ENCODE peak calls at places on chromosomes 3 and 15, in five cellular contexts. V is ovary, N is body of pancreas, G is lower leg skin, H is IMR-90. W is an unnamed sample.

GRCh38 chr3:144344925-144345548 is 373.4 kb downstream of the DIPK2A start:
- DNase-seq in G (no peak), V (no peak), N (no peak), H (no peak), W (no peak)

GRCh38 chr3:72306800-72307341 is 521.9 kb upstream of the PROK2 start:
- DNase-seq in N (no peak), V (no peak), G (no peak), H (peak), W (no peak)

GRCh38 chr3:72427575-72427974 is 420.7 kb downstream of the SHQ1 start:
- DNase-seq in N (no peak), V (no peak), G (no peak), H (no peak), W (no peak)

GRCh38 chr3:62159693-62160092 is 213.7 kb downstream of the FEZF2 start:
- DNase-seq in V (peak), N (peak), G (peak), H (peak), W (peak)

GRCh38 chr15:78714890-78715289 is 73.9 kb upstream of the CHRNB4 start:
- DNase-seq in G (no peak), N (no peak), H (no peak), V (no peak), W (no peak)

GRCh38 chr15:75523011-75523410 is 56.1 kb downstream of the PTPN9 start:
- DNase-seq in N (no peak), G (no peak), V (no peak), H (no peak), W (no peak)

GRCh38 chr3:33883538-33884203 is 85.2 kb downstream of the PDCD6IP start:
- DNase-seq in H (peak), V (no peak), G (no peak), N (no peak), W (no peak)

GRCh38 chr15:38652998-38653397 is 88.4 kb upstream of the RASGRP1 start:
- DNase-seq in V (no peak), H (no peak), G (no peak), N (no peak), W (no peak)

GRCh38 chr15:57647791-57648130 is 56.1 kb downstream of the MYZAP start:
- DNase-seq in V (peak), G (no peak), H (peak), N (peak), W (peak)

GRCh38 chr3:194270627-194271458 is 80.3 kb downstream of the CPN2 start:
- DNase-seq in H (no peak), V (peak), G (peak), N (peak), W (peak)

GRCh38 chr15:51931638-51932037 is 39.9 kb downstream of the LEO1 start:
- DNase-seq in N (no peak), G (no peak), H (peak), V (no peak), W (no peak)

GRCh38 chr3:58066842-58067241 is 58.6 kb downstream of the FLNB start:
- DNase-seq in G (no peak), H (peak), V (no peak), N (no peak), W (no peak)

GRCh38 chr3:177144922-177145321 is 52.4 kb downstream of the TBL1XR1 start:
- DNase-seq in N (no peak), V (no peak), G (no peak), H (no peak), W (no peak)

GRCh38 chr3:129033619-129034321 is 26.8 kb upstream of the GP9 start:
- DNase-seq in N (no peak), G (no peak), H (no peak), V (no peak), W (no peak)

GRCh38 chr3:127072971-127073851 is 90.3 kb downstream of the PLXNA1 start:
- DNase-seq in H (no peak), G (no peak), N (no peak), V (no peak), W (no peak)

GRCh38 chr3:146164951-146165350 is 4.0 kb upstream of the PLOD2 start:
- DNase-seq in V (no peak), H (no peak), G (no peak), N (no peak), W (no peak)

GRCh38 chr15:73298522-73298921 is 70.2 kb downstream of the HCN4 start:
- DNase-seq in N (no peak), G (no peak), V (no peak), H (no peak), W (no peak)

GRCh38 chr15:85649372-85649771 is 145.4 kb downstream of the KLHL25 start:
- DNase-seq in G (no peak), H (peak), N (no peak), V (no peak), W (no peak)

GRCh38 chr15:63212050-63212973 is 22.9 kb downstream of the RAB8B start:
- DNase-seq in H (peak), V (no peak), N (no peak), G (no peak), W (no peak)

GRCh38 chr15:32106401-32107381 is 76.4 kb downstream of the CHRNA7 start:
- DNase-seq in G (no peak), H (no peak), N (no peak), V (no peak), W (no peak)

GRCh38 chr15:68816795-68817303 is 3.8 kb downstream of the ANP32A start:
- DNase-seq in N (no peak), H (no peak), G (no peak), V (peak), W (no peak)

GRCh38 chr3:17755836-17756235 is 13.4 kb upstream of the TBC1D5 start:
- DNase-seq in H (no peak), G (no peak), N (no peak), V (no peak), W (no peak)

GRCh38 chr3:10927551-10927950 is 65.0 kb upstream of the SLC6A1 start:
- DNase-seq in N (no peak), V (no peak), G (no peak), H (no peak), W (no peak)

GRCh38 chr3:14525685-14526631 is 14.2 kb downstream of the GRIP2 start:
- DNase-seq in G (no peak), V (peak), N (no peak), H (peak), W (peak)

GRCh38 chr3:45719761-45720487 is 30.7 kb downstream of the SACM1L start:
- DNase-seq in G (no peak), H (peak), N (no peak), V (no peak), W (no peak)

GRCh38 chr3:193882091-193882490 is 253.9 kb upstream of the HES1 start:
- DNase-seq in V (no peak), G (no peak), H (no peak), N (no peak), W (no peak)

GRCh38 chr15:53197426-53197839 is 407.3 kb upstream of the ONECUT1 start:
- DNase-seq in N (peak), H (peak), V (peak), G (peak), W (peak)

GRCh38 chr3:53817809-53818208 is 28.4 kb downstream of the CHDH start:
- DNase-seq in N (no peak), H (no peak), V (no peak), G (no peak), W (no peak)
- H3K4me3 ChIP-seq in N (no peak), H (no peak), V (no peak), G (no peak), W (no peak)

GRCh38 chr3:49021213-49021812 is 608 bp upstream of the NDUFAF3 start:
- DNase-seq in G (peak), V (peak), N (peak), H (peak), W (peak)
- TF ChIP-seq POLR2A in G (no peak), V (peak), N (peak), H (peak), W (peak)

DNA sequence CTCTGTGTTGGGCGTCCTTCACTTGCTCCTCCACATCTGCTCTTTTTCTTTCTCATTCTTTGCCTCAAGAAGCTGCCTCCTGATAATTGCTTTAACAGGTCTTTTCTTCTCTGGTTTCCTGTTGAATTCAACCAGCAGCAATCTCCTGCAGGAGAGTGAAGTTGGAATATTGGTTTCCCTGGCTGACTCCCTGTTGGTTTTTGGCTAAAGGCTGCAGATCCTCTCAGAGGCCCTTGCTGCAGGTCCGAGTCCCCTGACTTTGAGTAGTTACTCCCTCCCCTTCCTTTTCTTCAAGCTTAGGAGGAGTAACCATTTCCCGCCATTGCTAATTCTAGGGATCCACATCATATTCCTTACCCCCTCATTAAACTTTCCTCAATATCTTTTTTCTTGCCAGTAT is 4.2 kb downstream of the TP63 start:
- DNase-seq in G (no peak), V (no peak), H (no peak), N (no peak), W (no peak)
- H3K4me3 ChIP-seq in G (no peak), V (no peak), H (no peak), N (no peak), W (no peak)

GRCh38 chr3:114623420-114624046 is 329.7 kb downstream of the TIGIT start:
- DNase-seq in V (peak), N (no peak), H (no peak), G (no peak), W (peak)

GRCh38 chr3:114626751-114627150 is 332.9 kb downstream of the TIGIT start:
- DNase-seq in N (no peak), G (no peak), V (no peak), H (peak), W (no peak)

GRCh38 chr3:114624676-114625181 is 330.9 kb downstream of the TIGIT start:
- DNase-seq in N (peak), G (peak), V (peak), H (peak), W (peak)

GRCh38 chr3:114622001-114622400 is 328.2 kb downstream of the TIGIT start:
- DNase-seq in G (no peak), V (no peak), H (peak), N (no peak), W (no peak)

GRCh38 chr3:114624047-114624445 is 330.2 kb downstream of the TIGIT start:
- DNase-seq in V (peak), N (no peak), H (peak), G (peak), W (peak)
- TF ChIP-seq POLR2A in V (no peak), N (no peak), H (no peak), G (no peak), W (peak)

W was measured in gastrocnemius medialis.